ENCODE peak calls at places on chromosomes 2 and 18, in six cellular contexts. C is A549, M is endothelial cell of umbilical vein, H is GM12878, J is K562, P is HepG2. D is an unnamed sample.

GRCh38 chr2:46518848-46519247 is 39.5 kb downstream of the TMEM247 start:
- DNase-seq in C (no peak), H (no peak), M (no peak), P (no peak), J (no peak), D (no peak)

GRCh38 chr2:102704531-102704930 is 57.3 kb upstream of the TMEM182 start:
- DNase-seq in M (no peak), C (no peak), J (no peak), P (no peak), H (no peak), D (no peak)

GRCh38 chr2:240514631-240515030 is 43.2 kb downstream of the ANKMY1 start:
- DNase-seq in H (no peak), P (no peak), M (no peak), J (no peak), C (no peak), D (no peak)

GRCh38 chr2:58939388-58939787 is 698.3 kb upstream of the FANCL start:
- DNase-seq in J (no peak), M (no peak), P (no peak), H (no peak), C (peak; percentile 42), D (no peak)

GRCh38 chr2:70984576-70985282 is 6.3 kb downstream of the ANKRD53 start:
- DNase-seq in C (peak; percentile 67), M (peak; percentile 58), P (no peak), H (no peak), J (peak; percentile 71), D (peak; percentile 50)

GRCh38 chr2:170972508-170973224 is 43.6 kb downstream of the GORASP2 start:
- DNase-seq in P (no peak), M (no peak), J (no peak), H (no peak), C (no peak), D (peak; percentile 34)

GRCh38 chr2:56803596-56803995 is 619.8 kb downstream of the CCDC85A start:
- DNase-seq in M (no peak), J (no peak), H (no peak), C (no peak), P (no peak), D (no peak)

GRCh38 chr2:191800874-191801273 is 46.0 kb downstream of the CAVIN2 start:
- DNase-seq in H (no peak), C (no peak), J (no peak), P (no peak), M (no peak), D (no peak)

GRCh38 chr2:6896930-6897759 is 19.6 kb downstream of the RSAD2 start:
- DNase-seq in J (peak; percentile 36), P (peak; percentile 41), M (peak; percentile 62), C (peak; percentile 55), H (no peak), D (peak; percentile 55)

GRCh38 chr2:164485541-164485940 is 135.7 kb downstream of the GRB14 start:
- DNase-seq in H (no peak), M (no peak), P (no peak), J (no peak), C (no peak), D (no peak)

GRCh38 chr2:233408366-233409285 is 54.3 kb downstream of the DGKD start:
- DNase-seq in P (no peak), H (no peak), J (no peak), M (no peak), C (no peak), D (no peak)

GRCh38 chr18:56168049-56168781 is 470.2 kb downstream of the TXNL1 start:
- DNase-seq in M (peak; percentile 54), P (no peak), H (no peak), C (peak; percentile 15), J (no peak), D (no peak)

GRCh38 chr18:45837283-45838070 is 12.0 kb downstream of the SIGLEC15 start:
- DNase-seq in H (no peak), C (peak; percentile 45), P (no peak), M (peak; percentile 64), J (no peak), D (peak; percentile 76)

GRCh38 chr2:193276988-193277387 is 1082.3 kb upstream of the TMEFF2 start:
- DNase-seq in P (no peak), J (peak; percentile 3), C (no peak), H (no peak), M (no peak), D (no peak)

GRCh38 chr2:65662654-65663432 is 230.4 kb upstream of the SPRED2 start:
- DNase-seq in H (no peak), M (no peak), C (no peak), J (no peak), P (no peak), D (peak; percentile 78)

GRCh38 chr2:161436411-161436810 is 20.3 kb downstream of the TBR1 start:
- DNase-seq in J (no peak), M (no peak), C (no peak), P (no peak), H (no peak), D (no peak)

GRCh38 chr18:10403675-10404074 is 50.8 kb upstream of the APCDD1 start:
- DNase-seq in H (no peak), M (no peak), C (no peak), J (no peak), P (no peak), D (no peak)

GRCh38 chr2:32977228-32977758 is 30.5 kb downstream of the LTBP1 start:
- DNase-seq in C (peak; percentile 65), H (no peak), J (peak; percentile 31), P (no peak), M (peak; percentile 26), D (no peak)

GRCh38 chr2:195758846-195759245 is 101.8 kb downstream of the SLC39A10 start:
- DNase-seq in J (no peak), H (no peak), P (no peak), C (no peak), M (no peak), D (no peak)

GRCh38 chr2:177611310-177611886 is 218.8 kb downstream of the AGPS start:
- DNase-seq in P (no peak), J (no peak), M (no peak), H (no peak), C (no peak), D (no peak)

GRCh38 chr2:119782308-119783027 is 22.7 kb downstream of the PTPN4 start:
- DNase-seq in C (no peak), H (no peak), P (no peak), J (no peak), M (no peak), D (peak; percentile 11)

GRCh38 chr18:3966985-3967856 is 487.9 kb downstream of the DLGAP1 start:
- DNase-seq in H (no peak), M (no peak), J (no peak), C (peak; percentile 89), P (no peak), D (no peak)

GRCh38 chr18:28065031-28065792 is 111.7 kb downstream of the CDH2 start:
- DNase-seq in H (no peak), M (peak; percentile 14), J (no peak), P (peak; percentile 56), C (peak; percentile 90), D (no peak)

GRCh38 chr18:36419913-36420531 is 122.5 kb downstream of the FHOD3 start:
- DNase-seq in C (peak; percentile 39), J (no peak), P (peak; percentile 5), M (no peak), H (no peak), D (peak; percentile 27)

GRCh38 chr2:219124379-219125110 is 36.1 kb downstream of the NHEJ1 start:
- DNase-seq in P (no peak), C (no peak), J (peak; percentile 31), H (no peak), M (no peak), D (peak; percentile 39)
- TF ChIP-seq MAX in P (no peak), C (no peak), J (no peak), H (no peak), M (no peak), D (no peak)

DNA sequence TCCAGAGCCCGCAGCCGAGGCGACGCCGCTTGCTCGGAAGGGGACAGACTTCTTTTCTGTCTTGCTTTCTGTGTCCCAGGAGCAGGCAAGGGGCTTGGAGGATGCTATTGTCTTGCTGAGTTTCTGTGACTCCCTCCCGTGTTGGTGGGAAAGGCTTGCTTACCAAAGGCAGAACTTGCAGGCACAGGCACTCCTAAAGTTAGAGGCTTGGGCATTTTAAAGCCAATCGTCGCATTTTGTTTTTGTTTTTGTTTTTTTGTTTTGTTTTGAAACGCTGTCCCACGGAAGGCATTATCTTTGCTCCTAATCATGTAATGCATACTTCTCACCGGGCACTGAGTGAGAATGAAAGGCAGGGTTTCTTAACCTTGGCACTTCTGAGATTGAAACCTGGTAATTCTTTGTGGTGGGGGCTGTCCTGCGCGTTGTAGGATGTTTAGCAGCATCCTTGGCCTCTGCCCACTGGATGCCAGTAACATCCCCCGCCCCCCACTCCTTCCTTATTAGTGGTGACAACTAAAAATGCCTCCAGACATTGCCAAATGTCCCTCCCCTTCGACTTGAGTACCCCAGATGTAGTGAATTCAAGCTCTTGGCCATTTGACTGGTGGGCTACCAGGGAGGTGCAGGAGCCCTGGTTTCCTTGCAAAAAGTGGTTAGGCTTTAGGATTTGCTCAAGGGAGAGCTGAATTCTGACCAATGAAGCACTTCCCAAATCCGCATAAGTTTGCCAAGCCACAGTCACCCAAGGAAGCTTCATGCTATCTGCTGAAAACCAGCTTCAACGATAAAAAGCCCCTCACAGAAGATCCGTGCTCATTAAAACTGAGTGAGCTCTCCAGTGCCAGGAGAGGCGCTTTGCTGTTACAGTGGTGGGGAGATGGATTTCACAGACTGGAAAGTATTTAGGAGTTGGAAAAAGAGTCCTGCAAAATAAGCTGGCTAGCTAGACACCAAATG is 1.1 kb downstream of the ANTXR1 start:
- DNase-seq in H (no peak), M (peak; percentile 27), J (no peak), C (peak; percentile 67), P (no peak), D (no peak)
- H3K4me3 ChIP-seq in H (no peak overlapping the region), M (peak overlapping the region; percentile 79), J (peak overlapping the region; percentile 31), C (peak overlapping the region; percentile 85), P (peak overlapping the region; percentile 67), D (peak overlapping the region; percentile 52)

DNA sequence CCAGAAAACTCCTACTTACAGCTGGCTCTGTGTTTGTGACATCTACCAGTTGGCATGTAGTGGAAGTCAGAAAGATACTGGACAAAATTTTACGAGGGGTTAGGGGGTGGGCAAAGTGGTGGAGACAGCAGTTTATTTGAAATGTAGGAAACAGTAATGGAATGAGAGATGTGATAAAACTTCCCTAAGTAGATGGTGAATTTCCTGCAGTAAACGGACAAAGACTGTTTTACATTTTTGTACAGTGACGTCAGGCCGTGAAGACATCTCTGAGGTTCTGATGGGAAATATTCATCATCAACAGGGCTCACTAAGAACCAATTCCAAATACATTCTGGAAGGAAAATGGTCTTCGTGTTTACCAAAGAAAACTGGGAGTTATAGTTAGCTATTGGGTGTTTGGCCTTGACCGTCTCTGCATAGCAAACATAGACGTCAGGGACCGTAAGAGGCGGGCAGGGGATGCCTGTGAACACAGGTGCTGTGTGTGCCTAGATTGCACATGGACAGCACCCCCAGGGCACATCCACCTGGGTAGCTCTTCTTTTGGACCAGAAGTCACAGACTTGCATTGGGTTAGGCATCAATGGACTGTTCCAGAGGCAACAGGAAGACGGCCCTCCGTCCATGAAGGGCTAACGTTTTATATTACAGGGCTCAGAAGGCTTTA is 131.5 kb downstream of the ZNF516 start:
- DNase-seq in M (peak; percentile 5), J (no peak), C (no peak), P (peak; percentile 32), H (no peak), D (no peak)
- TF ChIP-seq MYC in M (no peak), J (no peak), C (no peak), P (no peak), H (no peak), D (no peak)

DNA sequence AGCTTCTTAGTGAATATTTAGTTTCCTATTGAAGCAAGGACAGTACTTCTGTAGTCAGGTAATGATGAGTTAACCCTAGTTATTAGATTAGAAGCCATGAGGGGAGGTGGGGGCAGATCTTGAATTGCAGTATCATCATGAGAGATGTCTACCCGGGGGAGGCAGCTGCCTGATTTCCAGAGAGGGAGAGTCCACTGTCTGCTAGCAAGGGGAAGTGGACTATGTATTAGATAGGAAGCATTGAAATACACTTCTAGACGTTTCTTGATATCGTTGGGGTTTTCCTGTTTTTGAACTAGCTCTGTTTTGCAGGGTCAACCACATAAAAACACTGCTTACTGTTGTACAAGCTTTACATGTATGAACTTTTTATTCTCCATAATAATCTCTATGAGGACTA is 38.8 kb downstream of the APLF start:
- DNase-seq in H (no peak), J (no peak), P (no peak), M (no peak), C (no peak), D (peak; percentile 16)
- TF ChIP-seq MAX in H (no peak), J (no peak), P (no peak), M (no peak), C (no peak), D (no peak)

D was measured in NB4.